ENCODE peak calls at places on chromosomes 7 and 10, in four cellular contexts. M is ovary, I is adrenal gland, K is lower lobe of right lung. J is an unnamed sample.

GRCh38 chr10:98272245-98272644 is 4.3 kb upstream of the LOXL4 start:
- DNase-seq in M (no peak), I (no peak), K (no peak), J (no peak)

GRCh38 chr7:141709749-141710148 is 1.6 kb downstream of the WEE2 start:
- DNase-seq in M (no peak), I (no peak), K (no peak), J (no peak)

GRCh38 chr10:90775351-90776028 is 82.3 kb downstream of the HTR7 start:
- DNase-seq in M (no peak), I (no peak), K (no peak), J (no peak)

GRCh38 chr7:2824678-2825461 is 19.2 kb downstream of the GNA12 start:
- DNase-seq in M (no peak), I (no peak), K (no peak), J (no peak)

GRCh38 chr7:43038229-43038628 is 74.2 kb upstream of the HECW1 start:
- DNase-seq in M (no peak), I (no peak), K (no peak), J (peak; percentile 26)

GRCh38 chr7:2964208-2964607 is 79.5 kb downstream of the CARD11 start:
- DNase-seq in M (no peak), I (no peak), K (no peak), J (no peak)

GRCh38 chr7:90474284-90475210 is 5.1 kb downstream of the PTTG1IP2 start:
- DNase-seq in M (no peak), I (peak; percentile 8), K (no peak), J (peak; percentile 21)

GRCh38 chr7:122919643-122920181 is 33.5 kb upstream of the CADPS2 start:
- DNase-seq in M (no peak), I (no peak), K (no peak), J (no peak)

GRCh38 chr7:88226886-88227516 is 7.2 kb upstream of the SRI start:
- DNase-seq in M (no peak), I (no peak), K (peak; percentile 78), J (peak; percentile 60)

GRCh38 chr7:27108390-27109127 is 6.1 kb upstream of the HOXA2 start:
- DNase-seq in M (no peak), I (no peak), K (peak; percentile 54), J (no peak)

GRCh38 chr10:91598211-91598981 is 34.5 kb downstream of the PPP1R3C start:
- DNase-seq in M (no peak), I (peak; percentile 66), K (no peak), J (peak; percentile 77)

GRCh38 chr7:70694909-70695803 is 436.8 kb upstream of the GALNT17 start:
- DNase-seq in M (peak; percentile 58), I (peak; percentile 13), K (no peak), J (no peak)

GRCh38 chr10:33115720-33116119 is 157.7 kb upstream of the ITGB1 start:
- DNase-seq in M (no peak), I (no peak), K (no peak), J (no peak)

GRCh38 chr10:22135591-22135990 is 82.2 kb downstream of the EBLN1 start:
- DNase-seq in M (no peak), I (no peak), K (no peak), J (no peak)

GRCh38 chr10:59508296-59508695 is 145.9 kb upstream of the FAM13C start:
- DNase-seq in M (no peak), I (no peak), K (no peak), J (no peak)

GRCh38 chr10:118042336-118042735 is 4.4 kb downstream of the RAB11FIP2 start:
- DNase-seq in M (no peak), I (no peak), K (no peak), J (no peak)

GRCh38 chr10:10816453-10816852 is 201.2 kb upstream of the CELF2 start:
- DNase-seq in M (no peak), I (no peak), K (no peak), J (no peak)

GRCh38 chr7:50315193-50315592 is 10.7 kb downstream of the IKZF1 start:
- DNase-seq in M (no peak), I (no peak), K (no peak), J (no peak)

GRCh38 chr7:151243411-151244155 is 4.9 kb downstream of the SMARCD3 start:
- DNase-seq in M (no peak), I (no peak), K (peak; percentile 43), J (no peak)

GRCh38 chr7:102431617-102432298 is 1.6 kb upstream of the ORAI2 start:
- DNase-seq in M (no peak), I (peak; percentile 67), K (no peak), J (no peak)

GRCh38 chr10:44125879-44126675 is 258.8 kb downstream of the CXCL12 start:
- DNase-seq in M (no peak), I (no peak), K (no peak), J (no peak)

DNA sequence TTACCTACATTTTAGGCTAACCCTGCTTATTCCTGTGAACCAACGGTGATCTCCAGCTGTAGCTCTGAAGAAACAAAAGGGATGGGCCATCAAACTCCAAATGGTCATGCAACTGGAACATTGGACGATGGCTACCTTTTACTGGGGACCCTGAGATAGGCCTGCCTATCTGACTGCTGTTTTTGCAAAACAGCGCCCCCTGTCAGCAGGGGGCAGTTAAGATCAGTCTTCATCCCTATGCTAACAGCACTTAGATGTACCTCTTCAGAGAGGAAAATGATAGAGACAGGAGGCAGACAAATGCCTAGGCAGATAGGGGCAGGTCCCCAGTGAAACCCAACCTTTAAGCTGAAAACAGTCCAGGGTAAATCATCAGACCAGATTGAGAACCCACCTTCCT is 1085.4 kb upstream of the SORCS1 start:
- DNase-seq in M (no peak), I (no peak), K (no peak), J (no peak)
- H3K9me3 ChIP-seq in M (no peaks in the 10 kb centered on the region), I (no peaks in the 10 kb centered on the region), K (peaks cover 7% of the 10 kb centered on the region), J (no peaks in the 10 kb centered on the region)

GRCh38 chr10:104336829-104337526 is 1.3 kb downstream of the ITPRIP start:
- DNase-seq in M (no peak), I (no peak), K (no peak), J (no peak)
- H3K4me3 ChIP-seq in M (peak overlapping the region; percentile 92), I (no peak overlapping the region), K (peak overlapping the region; percentile 97), J (peak overlapping the region; percentile 87)

GRCh38 chr10:3761111-3761686 is 23.8 kb downstream of the KLF6 start:
- DNase-seq in M (no peak), I (no peak), K (no peak), J (no peak)
- H3K4me1 ChIP-seq in M (peaks cover 4% of the 10 kb centered on the region), I (no peaks in the 10 kb centered on the region), K (peaks cover 22% of the 10 kb centered on the region), J (peaks cover 69% of the 10 kb centered on the region)

GRCh38 chr10:37456456-37456855 is 331.1 kb downstream of the ANKRD30A start:
- DNase-seq in M (no peak), I (no peak), K (no peak), J (no peak)
- H3K9me3 ChIP-seq in M (peaks cover 4% of the 10 kb centered on the region), I (no peaks in the 10 kb centered on the region), K (peaks cover 8% of the 10 kb centered on the region), J (no peaks in the 10 kb centered on the region)

GRCh38 chr7:75987805-75988630 is 6.4 kb downstream of the TMEM120A start:
- DNase-seq in M (peak; percentile 43), I (no peak), K (no peak), J (no peak)

GRCh38 chr7:75987026-75987804 is 7.2 kb downstream of the TMEM120A start:
- DNase-seq in M (peak; percentile 52), I (peak; percentile 46), K (peak; percentile 23), J (no peak)

GRCh38 chr7:75991531-75992082 is 2.8 kb downstream of the TMEM120A start:
- DNase-seq in M (peak; percentile 29), I (no peak), K (peak; percentile 10), J (no peak)

GRCh38 chr7:75989726-75990388 is 4.5 kb downstream of the TMEM120A start:
- DNase-seq in M (peak; percentile 67), I (peak; percentile 92), K (peak; percentile 33), J (no peak)

GRCh38 chr7:75989084-75989725 is 5.2 kb downstream of the TMEM120A start:
- DNase-seq in M (peak; percentile 59), I (peak; percentile 87), K (peak; percentile 8), J (no peak)
- H3K4me3 ChIP-seq in M (no peak overlapping the region), I (no peak overlapping the region), K (no peak overlapping the region), J (no peak overlapping the region)

DNA sequence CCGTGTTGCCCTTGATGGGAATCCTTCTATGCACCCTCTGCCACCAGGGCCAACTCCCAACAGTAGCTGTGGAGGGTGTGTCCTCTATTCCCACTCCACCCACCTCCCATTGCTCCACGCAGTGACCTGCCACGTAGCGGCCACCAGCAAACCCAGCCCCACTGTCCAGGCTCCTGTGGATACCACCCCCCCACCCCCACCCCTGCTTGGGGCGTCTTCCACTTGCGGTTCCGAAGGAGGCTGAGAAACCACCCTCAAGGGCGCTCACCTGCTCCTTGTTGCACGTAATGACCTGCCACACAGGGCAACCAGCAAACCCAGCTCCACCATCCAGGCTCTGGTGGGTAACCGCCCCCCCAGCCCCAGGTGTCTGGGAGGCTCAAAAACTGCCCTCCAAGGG is 72.0 kb downstream of the DIP2C start:
- DNase-seq in M (no peak), I (no peak), K (no peak), J (no peak)
- H3K4me1 ChIP-seq in M (peaks cover 11% of the 10 kb centered on the region), I (no peaks in the 10 kb centered on the region), K (peaks cover 18% of the 10 kb centered on the region), J (peaks cover 34% of the 10 kb centered on the region)

GRCh38 chr7:104891949-104892348 is 122.1 kb upstream of the KMT2E start:
- DNase-seq in M (no peak), I (no peak), K (no peak), J (no peak)
- H3K9me3 ChIP-seq in M (no peaks in the 10 kb centered on the region), I (no peaks in the 10 kb centered on the region), K (no peaks in the 10 kb centered on the region), J (no peaks in the 10 kb centered on the region)

GRCh38 chr10:96264938-96265337 is 6.4 kb downstream of the BLNK start:
- DNase-seq in M (no peak), I (no peak), K (no peak), J (no peak)

GRCh38 chr10:96268341-96268909 is 2.9 kb downstream of the BLNK start:
- DNase-seq in M (no peak), I (no peak), K (no peak), J (no peak)

GRCh38 chr10:96269438-96270300 is 1.7 kb downstream of the BLNK start:
- DNase-seq in M (no peak), I (no peak), K (no peak), J (no peak)

GRCh38 chr10:96266118-96266770 is 5.1 kb downstream of the BLNK start:
- DNase-seq in M (no peak), I (no peak), K (no peak), J (no peak)

DNA sequence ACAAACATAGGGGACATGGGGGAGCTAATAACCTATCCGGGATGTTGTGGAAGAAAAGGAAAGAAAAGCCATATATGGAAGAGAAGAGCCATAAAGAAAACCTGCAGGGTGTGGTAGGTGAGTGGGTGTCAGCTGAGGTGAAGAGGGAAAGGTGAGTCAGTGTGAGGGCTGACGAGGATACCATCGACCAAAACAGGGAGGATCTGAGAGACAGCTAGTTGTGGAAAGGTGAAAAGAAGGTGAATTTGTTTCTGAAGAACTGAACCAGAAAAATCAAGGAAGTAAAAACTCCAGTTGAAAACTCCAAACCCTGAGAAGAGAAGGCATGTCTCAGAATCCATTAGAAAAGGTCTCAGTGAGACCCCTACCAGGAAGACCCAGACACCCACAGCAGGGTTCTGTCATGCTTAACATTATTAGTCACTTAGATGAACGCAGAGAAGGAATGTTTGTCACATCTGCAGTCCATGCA is 4.1 kb downstream of the BLNK start:
- DNase-seq in M (no peak), I (no peak), K (no peak), J (no peak)
- H3K4me3 ChIP-seq in M (no peak overlapping the region), I (no peak overlapping the region), K (no peak overlapping the region), J (no peak overlapping the region)